ENCODE peak calls at places on chromosomes 1 and 21, in seven cellular contexts. R is HCT116, W is A549, B is GM12878, Y is SK-N-SH, I is K562, X is WTC11. T is an unnamed sample.

GRCh38 chr1:170881268-170882265 is 53.8 kb upstream of the MROH9 start:
- DNase-seq in R (peak; percentile 37), W (no peak), B (peak; percentile 23), Y (no peak), I (no peak), X (no peak), T (peak; percentile 5)

GRCh38 chr1:61318319-61319125 is 236.2 kb downstream of the NFIA start:
- DNase-seq in R (no peak), W (no peak), B (peak; percentile 71), Y (no peak), I (peak; percentile 17), X (no peak), T (no peak)

GRCh38 chr21:45302082-45303061 is 14.7 kb upstream of the POFUT2 start:
- DNase-seq in R (no peak), W (no peak), B (no peak), Y (no peak), I (no peak), X (no peak), T (peak; percentile 46)

GRCh38 chr1:8321612-8322011 is 3.7 kb downstream of the SLC45A1 start:
- DNase-seq in R (no peak), W (no peak), B (no peak), Y (no peak), I (no peak), X (no peak), T (no peak)

GRCh38 chr1:35573198-35573775 is at the start of gene TFAP2E:
- DNase-seq in R (peak; percentile 38), W (peak; percentile 66), B (no peak), Y (peak; percentile 85), I (no peak), X (peak; percentile 74), T (no peak)

GRCh38 chr1:150221552-150221951 is 14.4 kb downstream of the ANP32E start:
- DNase-seq in R (peak; percentile 7), W (peak; percentile 36), B (no peak), Y (peak; percentile 35), I (no peak), X (no peak), T (peak; percentile 40)

GRCh38 chr1:156885904-156886355 is 7.6 kb upstream of the PEAR1 start:
- DNase-seq in R (no peak), W (no peak), B (no peak), Y (no peak), I (no peak), X (no peak), T (no peak)

GRCh38 chr1:206691604-206692003 is 6.9 kb downstream of the MAPKAPK2 start:
- DNase-seq in R (no peak), W (no peak), B (no peak), Y (no peak), I (no peak), X (no peak), T (no peak)

GRCh38 chr1:204920967-204921366 is 50.3 kb downstream of the NFASC start:
- DNase-seq in R (no peak), W (no peak), B (no peak), Y (no peak), I (no peak), X (no peak), T (no peak)

GRCh38 chr1:12436817-12437599 is 181.0 kb downstream of the DHRS3 start:
- DNase-seq in R (no peak), W (no peak), B (no peak), Y (no peak), I (peak; percentile 51), X (no peak), T (peak; percentile 41)

GRCh38 chr1:115651391-115651790 is 9.6 kb downstream of the VANGL1 start:
- DNase-seq in R (no peak), W (no peak), B (no peak), Y (no peak), I (no peak), X (no peak), T (no peak)

GRCh38 chr1:171254859-171255258 is 6.6 kb downstream of the FMO1 start:
- DNase-seq in R (no peak), W (no peak), B (no peak), Y (no peak), I (no peak), X (no peak), T (no peak)

GRCh38 chr1:11655263-11656079 is 794 bp downstream of the FBXO44 start:
- DNase-seq in R (no peak), W (no peak), B (no peak), Y (no peak), I (no peak), X (no peak), T (no peak)

GRCh38 chr21:41812679-41813078 is 45.8 kb upstream of the RIPK4 start:
- DNase-seq in R (no peak), W (no peak), B (no peak), Y (no peak), I (no peak), X (no peak), T (no peak)

GRCh38 chr1:153122831-153123421 is 9.6 kb upstream of the SPRR2F start:
- DNase-seq in R (peak; percentile 41), W (no peak), B (peak; percentile 40), Y (no peak), I (no peak), X (peak; percentile 74), T (no peak)

GRCh38 chr1:227273557-227273956 is 44.7 kb downstream of the CDC42BPA start:
- DNase-seq in R (no peak), W (no peak), B (no peak), Y (no peak), I (no peak), X (no peak), T (peak; percentile 51)

GRCh38 chr1:47230692-47231313 is 1.2 kb downstream of the TAL1 start:
- DNase-seq in R (no peak), W (no peak), B (no peak), Y (peak; percentile 65), I (no peak), X (no peak), T (no peak)

GRCh38 chr1:149844096-149844495 is 55.3 kb upstream of the BOLA1 start:
- DNase-seq in R (no peak), W (peak; percentile 15), B (no peak), Y (no peak), I (no peak), X (no peak), T (peak; percentile 69)

GRCh38 chr1:183039985-183040447 is 16.8 kb downstream of the LAMC1 start:
- DNase-seq in R (no peak), W (no peak), B (no peak), Y (no peak), I (no peak), X (no peak), T (peak; percentile 95)

GRCh38 chr1:25700626-25701025 is 84.0 kb downstream of the MAN1C1 start:
- DNase-seq in R (no peak), W (peak; percentile 31), B (no peak), Y (peak; percentile 68), I (peak; percentile 57), X (peak; percentile 59), T (no peak)

GRCh38 chr1:212513586-212513985 is 80.9 kb downstream of the NENF start:
- DNase-seq in R (peak; percentile 10), W (no peak), B (no peak), Y (no peak), I (no peak), X (no peak), T (no peak)

GRCh38 chr1:82565146-82565545 is 764.4 kb downstream of the ADGRL2 start:
- DNase-seq in R (peak; percentile 59), W (no peak), B (no peak), Y (no peak), I (no peak), X (no peak), T (no peak)

GRCh38 chr21:46518983-46519583 is 60.4 kb downstream of the DIP2A start:
- DNase-seq in R (no peak), W (no peak), B (no peak), Y (no peak), I (no peak), X (no peak), T (no peak)

GRCh38 chr1:245356891-245357585 is 202.3 kb downstream of the KIF26B start:
- DNase-seq in R (no peak), W (no peak), B (no peak), Y (no peak), I (no peak), X (no peak), T (no peak)
- TF ChIP-seq MAX in R (no peak), W (no peak), B (no peak), Y (no peak), I (no peak), X (no peak), T (no peak)

DNA sequence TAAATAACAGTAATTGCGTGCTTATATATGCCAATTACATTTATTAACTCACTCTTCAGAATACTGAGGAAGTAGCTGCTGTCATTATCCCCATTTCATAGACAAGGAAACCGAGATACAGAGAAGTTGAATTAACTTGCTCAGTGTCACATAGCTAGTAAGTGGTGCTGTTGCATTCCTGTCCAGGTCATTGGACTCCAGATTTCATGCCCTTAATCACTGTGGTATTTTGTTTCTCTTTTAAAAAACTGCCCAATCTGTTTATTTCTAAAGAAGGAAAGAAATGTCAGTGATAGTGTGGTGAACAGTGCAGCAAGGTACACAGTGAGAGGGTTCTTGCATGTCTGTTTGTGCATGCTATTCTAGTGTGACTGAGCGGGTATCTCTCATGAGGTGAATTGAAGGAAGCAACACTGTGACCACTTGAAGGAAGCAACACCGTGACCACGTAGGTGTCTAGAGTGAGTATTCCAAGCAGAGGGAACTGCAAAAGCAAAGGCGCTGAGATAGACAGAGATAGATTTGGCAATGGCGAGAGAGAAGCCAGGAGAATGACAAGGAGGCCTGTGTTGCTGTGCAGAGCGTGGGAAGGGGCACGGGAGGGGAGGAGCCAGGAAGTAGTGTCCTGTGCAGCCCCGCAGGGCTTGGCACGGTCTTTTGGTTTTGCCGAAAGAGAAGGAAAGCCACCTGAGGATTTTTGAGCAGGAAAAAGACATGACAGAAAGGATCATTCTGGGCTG is 95.9 kb downstream of the CAMTA1 start:
- DNase-seq in R (no peak), W (no peak), B (no peak), Y (no peak), I (no peak), X (no peak), T (no peak)
- TF ChIP-seq MAX in R (no peak), W (no peak), B (no peak), Y (no peak), I (no peak), X (no peak), T (no peak)

DNA sequence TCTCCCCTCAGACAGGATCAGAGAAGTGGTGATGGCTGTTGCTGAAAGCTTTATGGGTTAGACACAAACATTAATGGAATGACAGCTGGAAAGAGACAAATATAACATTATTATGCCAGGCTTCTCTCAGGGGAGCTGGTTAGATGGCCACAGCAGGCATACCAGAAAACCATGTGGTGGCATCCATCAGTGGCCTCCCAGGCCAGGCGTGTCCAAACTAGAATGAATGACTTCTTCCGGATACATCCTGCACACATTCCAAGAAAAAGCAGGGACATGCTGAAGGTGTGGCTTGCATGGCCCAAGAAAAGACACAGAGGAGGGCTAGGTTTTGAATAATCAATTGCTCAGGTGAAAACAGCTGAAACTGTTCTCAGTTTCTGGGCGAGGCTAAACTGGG is 63.3 kb upstream of the CTTNBP2NL start:
- DNase-seq in R (no peak), W (no peak), B (no peak), Y (no peak), I (no peak), X (no peak), T (no peak)
- TF ChIP-seq MAX in R (no peak), W (no peak), B (no peak), Y (no peak), I (no peak), X (no peak), T (no peak)

DNA sequence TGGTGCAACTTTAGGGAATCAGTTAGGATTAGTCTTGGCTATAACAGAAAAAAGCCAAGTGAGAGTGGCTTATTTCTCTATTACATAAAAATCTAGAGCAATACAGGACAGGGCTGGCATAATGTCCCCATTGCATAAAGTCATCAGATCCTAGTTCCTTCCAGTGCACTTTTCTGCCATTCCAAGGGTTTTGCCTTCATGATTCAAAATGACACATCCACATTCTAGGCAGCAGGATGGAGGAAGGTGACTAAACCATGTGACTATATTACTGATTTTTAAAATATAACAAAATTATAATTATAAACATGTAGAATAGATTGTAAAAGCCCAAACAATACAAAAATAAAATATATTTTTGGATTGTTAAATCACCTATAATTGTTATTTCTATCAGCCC is 18.8 kb downstream of the JUN start:
- DNase-seq in R (no peak), W (no peak), B (no peak), Y (no peak), I (no peak), X (no peak), T (no peak)
- TF ChIP-seq MAX in R (no peak), W (no peak), B (no peak), Y (peak; percentile 17), I (no peak), X (no peak), T (no peak)

T was measured in NB4.